ENCODE peak calls at places on chromosomes 16 and 17, in five cellular contexts. M is WTC11, C is AG04450, A is mucosa of descending colon, F is cardiac muscle cell. X is an unnamed sample.

GRCh38 chr16:56886826-56887225 is 21.8 kb downstream of the SLC12A3 start:
- DNase-seq in F (no peak), C (no peak), M (no peak), A (no peak), X (no peak)

GRCh38 chr16:64629622-64630021 is 492.2 kb downstream of the CDH11 start:
- DNase-seq in M (no peak), C (no peak), A (no peak), F (no peak), X (peak)

GRCh38 chr17:80899402-80900268 is 92.0 kb upstream of the CHMP6 start:
- DNase-seq in F (peak), C (no peak), M (peak), A (peak), X (no peak)

GRCh38 chr17:57035971-57036481 is 49.0 kb upstream of the AKAP1 start:
- DNase-seq in C (no peak), A (peak), M (no peak), F (no peak), X (no peak)

GRCh38 chr17:82060001-82060380 is 5.6 kb downstream of the DUS1L start:
- DNase-seq in M (no peak), A (no peak), F (no peak), C (no peak), X (no peak)

GRCh38 chr16:56451753-56452689 is 667 bp downstream of the OGFOD1 start:
- DNase-seq in C (no peak), M (no peak), F (peak), A (peak), X (no peak)

GRCh38 chr16:87000007-87000406 is 317.2 kb downstream of the C16orf95 start:
- DNase-seq in M (no peak), C (no peak), A (no peak), F (no peak), X (peak)

GRCh38 chr16:70429888-70430666 is 8.8 kb downstream of the ST3GAL2 start:
- DNase-seq in M (no peak), C (no peak), A (no peak), F (no peak), X (no peak)

GRCh38 chr17:30290077-30290476 is 1.7 kb downstream of the BLMH start:
- DNase-seq in A (no peak), M (no peak), C (no peak), F (no peak), X (no peak)

GRCh38 chr17:31698751-31699150 is 160.3 kb downstream of the COPRS start:
- DNase-seq in C (no peak), A (no peak), M (no peak), F (no peak), X (no peak)

GRCh38 chr17:64622931-64623654 is 39.0 kb downstream of the SMURF2 start:
- DNase-seq in C (no peak), A (no peak), F (no peak), M (no peak), X (peak)

GRCh38 chr17:58127846-58128245 is 20.3 kb upstream of the OR4D1 start:
- DNase-seq in F (no peak), C (no peak), M (no peak), A (no peak), X (no peak)

GRCh38 chr17:82985973-82986372 is 93.4 kb upstream of the METRNL start:
- DNase-seq in F (peak), A (peak), C (no peak), M (peak), X (no peak)

GRCh38 chr16:7992616-7993015 is 597.7 kb downstream of the TMEM114 start:
- DNase-seq in C (no peak), M (no peak), F (no peak), A (no peak), X (no peak)

GRCh38 chr16:78461496-78461938 is 362.1 kb downstream of the WWOX start:
- DNase-seq in C (no peak), F (no peak), A (peak), M (no peak), X (no peak)

GRCh38 chr16:77541131-77541530 is 106.3 kb upstream of the ADAMTS18 start:
- DNase-seq in A (no peak), M (no peak), F (no peak), C (no peak), X (no peak)

GRCh38 chr16:24800586-24800985 is 45.2 kb upstream of the SLC5A11 start:
- DNase-seq in A (no peak), F (peak), C (no peak), M (no peak), X (peak)

GRCh38 chr16:2527784-2528100 is 3.5 kb downstream of the CEMP1 start:
- DNase-seq in A (no peak), C (no peak), M (no peak), F (no peak), X (no peak)

GRCh38 chr16:4892356-4893102 is 44.4 kb downstream of the PPL start:
- DNase-seq in M (no peak), A (no peak), C (no peak), F (no peak), X (no peak)

GRCh38 chr16:1642148-1642547 is 30.0 kb downstream of the CRAMP1 start:
- DNase-seq in M (no peak), C (no peak), F (no peak), A (no peak), X (no peak)

GRCh38 chr17:65562206-65562531 is 721 bp upstream of the AXIN2 start:
- DNase-seq in F (no peak), M (no peak), A (no peak), C (no peak), X (no peak)

GRCh38 chr16:20928774-20929411 is 28.3 kb downstream of the LYRM1 start:
- DNase-seq in A (no peak), F (no peak), M (no peak), C (no peak), X (no peak)

GRCh38 chr16:700684-701584 is 4.7 kb downstream of the FBXL16 start:
- DNase-seq in A (no peak), F (peak), C (no peak), M (peak), X (no peak)

GRCh38 chr16:31356566-31357323 is 1.8 kb downstream of the ITGAX start:
- DNase-seq in A (no peak), F (peak), M (peak), C (no peak), X (no peak)

GRCh38 chr16:74297296-74297665 is 667 bp downstream of the PSMD7 start:
- DNase-seq in M (no peak), A (peak), F (peak), C (no peak), X (no peak)

GRCh38 chr17:69592692-69593350 is 178.3 kb downstream of the MAP2K6 start:
- DNase-seq in M (no peak), C (peak), A (no peak), F (no peak), X (no peak)

GRCh38 chr17:43719578-43719977 is 39.0 kb downstream of the SOST start:
- DNase-seq in A (no peak), C (no peak), M (no peak), F (no peak), X (no peak)

GRCh38 chr17:78977992-78978973 is 1.4 kb downstream of the LGALS3BP start:
- DNase-seq in M (no peak), F (peak), C (no peak), A (no peak), X (no peak)

GRCh38 chr16:27823438-27823820 is 240.1 kb downstream of the GSG1L start:
- DNase-seq in C (no peak), A (no peak), F (no peak), M (no peak), X (no peak)

GRCh38 chr16:50530277-50531236 is 17.6 kb upstream of the NKD1 start:
- DNase-seq in A (no peak), C (no peak), F (no peak), M (no peak), X (peak)

GRCh38 chr17:6276711-6277110 is 158.2 kb downstream of the AIPL1 start:
- DNase-seq in C (no peak), F (no peak), A (no peak), M (no peak), X (no peak)

GRCh38 chr16:51164167-51164566 is 13.1 kb upstream of the SALL1 start:
- DNase-seq in M (no peak), C (no peak), F (peak), A (no peak), X (no peak)

X was measured in foreskin keratinocyte.